ENCODE peak calls at places on chromosomes 7 and 10, in five cellular contexts. Z is tibial nerve, H is fibroblast of lung, N is tibial artery, M is HepG2. D is an unnamed sample. For H3K27me3 and H3K36me3, the result is how much of the 10 kb centered on the place peaks cover.

GRCh38 chr7:77867208-77867915 is 68.8 kb downstream of the PHTF2 start:
- DNase-seq in Z (no peak), H (peak), N (no peak), M (no peak), D (peak)

GRCh38 chr10:24989867-24990266 is 26.1 kb downstream of the ENKUR start:
- DNase-seq in Z (no peak), H (peak), N (no peak), M (no peak), D (peak)

GRCh38 chr10:75127481-75127880 is 16.0 kb downstream of the SAMD8 start:
- DNase-seq in Z (no peak), H (peak), N (no peak), M (no peak), D (peak)

GRCh38 chr7:117020605-117021002 is 67.3 kb downstream of the ST7 start:
- DNase-seq in Z (no peak), H (no peak), N (no peak), M (no peak), D (no peak)

GRCh38 chr10:16441106-16441850 is 4.5 kb downstream of the PTER start:
- DNase-seq in Z (no peak), H (peak), N (no peak), M (no peak), D (peak)

GRCh38 chr7:138891446-138891810 is 89.8 kb downstream of the KIAA1549 start:
- DNase-seq in Z (no peak), H (no peak), N (no peak), M (no peak), D (no peak)

GRCh38 chr10:131811239-131812011 is 89.4 kb upstream of the PPP2R2D start:
- DNase-seq in Z (no peak), H (no peak), N (no peak), M (no peak), D (no peak)

GRCh38 chr7:112411186-112411795 is 39.0 kb upstream of the IFRD1 start:
- DNase-seq in Z (no peak), H (peak), N (peak), M (peak), D (peak)

GRCh38 chr10:86941991-86942421 is 15.4 kb downstream of the MMRN2 start:
- DNase-seq in Z (no peak), H (no peak), N (peak), M (no peak), D (no peak)

GRCh38 chr7:105860793-105861192 is 15.6 kb downstream of the ATXN7L1 start:
- DNase-seq in Z (no peak), H (no peak), N (no peak), M (no peak), D (no peak)

GRCh38 chr7:47301657-47302295 is 280.1 kb downstream of the TNS3 start:
- DNase-seq in Z (no peak), H (no peak), N (no peak), M (no peak), D (no peak)

GRCh38 chr7:151426486-151426905 is 13.4 kb downstream of the CRYGN start:
- DNase-seq in Z (peak), H (peak), N (peak), M (no peak), D (no peak)

GRCh38 chr10:530717-531116 is 158.8 kb downstream of the DIP2C start:
- DNase-seq in Z (no peak), H (no peak), N (no peak), M (no peak), D (no peak)

GRCh38 chr10:125343118-125343752 is 182.9 kb upstream of the CTBP2 start:
- DNase-seq in Z (no peak), H (peak), N (no peak), M (peak), D (peak)

GRCh38 chr7:70218006-70218405 is 619.7 kb downstream of the AUTS2 start:
- DNase-seq in Z (no peak), H (no peak), N (no peak), M (no peak), D (no peak)

GRCh38 chr7:41930538-41931262 is 227.8 kb upstream of the INHBA start:
- DNase-seq in Z (no peak), H (peak), N (no peak), M (no peak), D (peak)

GRCh38 chr10:12367272-12367671 is 17.9 kb downstream of the CAMK1D start:
- DNase-seq in Z (no peak), H (no peak), N (no peak), M (no peak), D (no peak)

GRCh38 chr7:68700414-68700813 is 897.9 kb upstream of the AUTS2 start:
- DNase-seq in Z (no peak), H (peak), N (no peak), M (no peak), D (no peak)

GRCh38 chr10:77031531-77031930 is 606.1 kb downstream of the KCNMA1 start:
- DNase-seq in Z (no peak), H (no peak), N (no peak), M (peak), D (no peak)

GRCh38 chr7:111758332-111758731 is 196.0 kb upstream of the IMMP2L start:
- DNase-seq in Z (no peak), H (no peak), N (no peak), M (no peak), D (no peak)

GRCh38 chr7:127486654-127487053 is 94.1 kb upstream of the ZNF800 start:
- DNase-seq in Z (no peak), H (no peak), N (no peak), M (no peak), D (peak)

GRCh38 chr10:69734797-69735468 is 66.8 kb upstream of the COL13A1 start:
- DNase-seq in Z (no peak), H (peak), N (no peak), M (no peak), D (no peak)

GRCh38 chr7:81143856-81144255 is 225.0 kb upstream of the SEMA3C start:
- DNase-seq in Z (no peak), H (no peak), N (no peak), M (no peak), D (no peak)

GRCh38 chr10:70283445-70284399 is at the start of gene NPFFR1:
- DNase-seq in Z (no peak), H (no peak), N (no peak), M (no peak), D (no peak)

GRCh38 chr10:625335-625699 is 64.2 kb downstream of the DIP2C start:
- DNase-seq in Z (no peak), H (peak), N (peak), M (no peak), D (no peak)

GRCh38 chr10:79424221-79425073 is 21.0 kb downstream of the ZCCHC24 start:
- DNase-seq in Z (no peak), H (peak), N (no peak), M (peak), D (no peak)

GRCh38 chr7:118218413-118219156 is 5.9 kb upstream of the ANKRD7 start:
- DNase-seq in Z (no peak), H (no peak), N (no peak), M (no peak), D (no peak)

GRCh38 chr10:53598914-53599313 is 826.3 kb upstream of the MBL2 start:
- DNase-seq in Z (no peak), H (peak), N (no peak), M (no peak), D (peak)

GRCh38 chr10:101222683-101223273 is 6.5 kb downstream of the LBX1 start:
- DNase-seq in Z (no peak), H (no peak), N (no peak), M (no peak), D (no peak)
- H3K27me3 ChIP-seq in Z (half or more), H (half or more), N (under half), M (half or more), D (half or more)

DNA sequence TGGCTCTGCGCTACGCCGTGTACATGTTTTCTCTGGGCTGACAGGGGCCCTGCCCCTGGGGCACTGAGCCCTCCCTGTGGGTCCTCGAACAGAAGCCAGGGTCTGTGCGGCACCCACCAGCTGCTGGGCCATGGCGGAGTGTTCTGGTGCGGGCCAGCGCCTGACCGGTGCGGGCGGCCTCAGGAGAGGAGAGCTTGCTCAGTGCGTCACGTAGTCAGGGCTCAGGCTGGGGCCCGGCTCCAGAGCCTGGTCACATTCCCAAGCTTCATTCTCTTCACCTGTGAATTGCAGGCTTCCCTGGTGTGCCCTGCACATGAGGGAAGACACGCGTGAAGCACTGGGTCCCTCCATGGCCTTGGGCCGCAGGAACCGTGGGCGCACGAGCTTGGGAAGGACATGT is 15.5 kb downstream of the GET4 start:
- DNase-seq in Z (no peak), H (no peak), N (no peak), M (no peak), D (no peak)
- H3K36me3 ChIP-seq in Z (under half), H (under half), N (half or more), M (half or more), D (under half)

DNA sequence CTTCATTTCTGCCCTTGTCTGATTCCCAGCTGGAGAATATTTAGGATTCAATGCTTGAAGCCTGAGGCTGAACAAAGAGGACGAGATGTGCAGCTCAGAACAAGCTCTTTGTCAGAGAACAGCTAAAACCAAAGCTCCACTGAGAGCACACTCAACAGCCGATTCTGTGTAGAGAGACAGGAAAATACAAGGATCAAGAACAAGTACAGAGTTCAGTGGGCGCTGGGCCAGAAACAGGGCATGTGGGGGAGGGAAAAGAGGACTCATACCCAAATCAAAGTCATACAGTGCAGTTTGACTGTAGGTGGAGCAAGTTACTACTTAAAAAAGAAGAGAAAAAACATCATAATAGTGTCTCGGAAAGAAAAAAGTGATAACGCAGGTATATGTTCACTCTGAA is at the start of gene AGMO:
- DNase-seq in Z (peak), H (no peak), N (peak), M (peak), D (peak)
- TF ChIP-seq CTCF in Z (no peak), H (no peak), N (no peak), M (no peak), D (no peak)

GRCh38 chr10:121323448-121323847 is 274.8 kb downstream of the FGFR2 start:
- DNase-seq in Z (no peak), H (no peak), N (no peak), M (no peak), D (peak)
- H3K27me3 ChIP-seq in Z (under half), H (under half), N (under half), M (under half), D (under half)

DNA sequence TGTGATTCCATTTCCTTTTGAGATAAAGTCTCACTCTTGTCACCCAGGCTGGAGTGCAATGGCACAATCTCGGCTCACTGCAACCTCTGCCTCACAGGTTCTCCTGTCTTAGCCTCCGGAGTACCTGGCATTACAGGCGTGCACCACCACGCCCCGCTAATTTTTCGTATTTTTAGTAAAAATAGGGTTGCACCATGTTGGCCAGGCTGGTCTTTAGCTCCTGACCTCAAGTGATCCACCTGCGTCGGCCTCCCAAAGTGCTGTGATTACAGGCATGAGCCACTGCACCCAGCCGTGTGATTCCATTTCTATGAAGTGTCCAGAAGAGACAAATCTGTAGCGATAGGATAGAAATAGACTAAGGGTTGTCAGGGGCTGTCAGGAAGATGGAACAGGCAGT is 60.4 kb downstream of the CLIP2 start:
- DNase-seq in Z (no peak), H (no peak), N (no peak), M (no peak), D (no peak)
- H3K36me3 ChIP-seq in Z (under half), H (under half), N (under half), M (under half), D (under half)

DNA sequence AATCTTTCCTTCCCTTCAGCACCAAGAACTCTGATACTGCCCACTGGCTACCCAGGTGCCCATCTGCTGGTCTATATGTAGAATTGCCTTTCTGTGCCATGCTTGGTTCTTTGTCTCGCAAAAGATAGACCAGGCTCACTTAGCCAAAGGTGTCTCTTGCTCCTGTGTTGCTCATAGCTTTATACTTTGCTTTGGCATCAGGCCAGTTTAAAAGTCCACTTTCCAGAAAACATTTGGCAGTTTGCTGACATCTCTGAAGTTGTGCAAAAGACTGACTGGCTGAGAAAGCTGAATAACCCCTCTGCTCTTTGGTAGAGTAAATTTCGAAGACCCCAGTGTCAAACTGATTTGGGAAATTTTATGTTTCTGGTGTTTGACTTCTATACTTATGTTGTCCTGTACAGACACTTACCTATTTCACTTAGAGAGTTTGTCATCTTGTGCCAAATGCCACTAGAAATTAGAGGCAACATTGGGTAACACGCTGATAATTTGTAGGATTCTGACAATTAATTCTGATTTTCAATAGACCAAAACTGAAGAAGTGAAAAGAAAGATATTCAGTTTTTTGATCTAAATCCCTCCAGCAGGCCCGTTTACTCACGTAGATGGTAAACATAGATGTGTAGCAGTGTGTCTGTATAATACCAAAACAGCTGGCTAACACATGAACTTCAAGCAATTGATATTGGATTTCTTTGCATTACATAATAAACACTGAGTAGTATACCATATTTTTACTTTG is 91.1 kb downstream of the CPED1 start:
- DNase-seq in Z (no peak), H (peak), N (no peak), M (peak), D (peak)
- TF ChIP-seq CTCF in Z (no peak), H (peak), N (peak), M (no peak), D (no peak)

D was measured in bronchial epithelial cell.